ENCODE peak calls at places on chromosomes 6 and 20, in five cellular contexts. One of them, this sample, is unnamed.

GRCh38 chr6:109869398-109870165 is 108.5 kb upstream of the GPR6 start:
- DNase-seq in heart right ventricle: no peak
- DNase-seq in fibroblast of lung: peak
- DNase-seq in dorsolateral prefrontal cortex: peak
- DNase-seq in RWPE1: no peak
- DNase-seq in this sample: no peak

GRCh38 chr20:2101057-2101934 is at the start of gene STK35:
- DNase-seq in heart right ventricle: peak
- DNase-seq in fibroblast of lung: no peak
- DNase-seq in dorsolateral prefrontal cortex: no peak
- DNase-seq in RWPE1: peak
- DNase-seq in this sample: no peak

GRCh38 chr20:1938464-1939269 is 43.5 kb downstream of the SIRPA start:
- DNase-seq in heart right ventricle: no peak
- DNase-seq in fibroblast of lung: no peak
- DNase-seq in dorsolateral prefrontal cortex: no peak
- DNase-seq in RWPE1: no peak
- DNase-seq in this sample: no peak

GRCh38 chr6:11999245-11999644 is 12.9 kb upstream of the HIVEP1 start:
- DNase-seq in heart right ventricle: no peak
- DNase-seq in fibroblast of lung: peak
- DNase-seq in dorsolateral prefrontal cortex: no peak
- DNase-seq in RWPE1: no peak
- DNase-seq in this sample: no peak

GRCh38 chr6:169528755-169529154 is 173.1 kb downstream of the WDR27 start:
- DNase-seq in heart right ventricle: no peak
- DNase-seq in fibroblast of lung: no peak
- DNase-seq in dorsolateral prefrontal cortex: no peak
- DNase-seq in RWPE1: no peak
- DNase-seq in this sample: no peak

GRCh38 chr20:48639899-48640298 is 187.9 kb downstream of the PREX1 start:
- DNase-seq in heart right ventricle: no peak
- DNase-seq in fibroblast of lung: no peak
- DNase-seq in dorsolateral prefrontal cortex: no peak
- DNase-seq in RWPE1: no peak
- DNase-seq in this sample: no peak

GRCh38 chr20:21968486-21968885 is 263.0 kb downstream of the PAX1 start:
- DNase-seq in heart right ventricle: no peak
- DNase-seq in fibroblast of lung: no peak
- DNase-seq in dorsolateral prefrontal cortex: no peak
- DNase-seq in RWPE1: no peak
- DNase-seq in this sample: no peak

GRCh38 chr6:150145830-150146229 is 3.0 kb downstream of the PPP1R14C start:
- DNase-seq in heart right ventricle: no peak
- DNase-seq in fibroblast of lung: no peak
- DNase-seq in dorsolateral prefrontal cortex: no peak
- DNase-seq in RWPE1: peak
- DNase-seq in this sample: no peak

GRCh38 chr6:133958782-133959181 is 5.8 kb downstream of the TBPL1 start:
- DNase-seq in heart right ventricle: no peak
- DNase-seq in fibroblast of lung: no peak
- DNase-seq in dorsolateral prefrontal cortex: no peak
- DNase-seq in RWPE1: no peak
- DNase-seq in this sample: no peak

DNA sequence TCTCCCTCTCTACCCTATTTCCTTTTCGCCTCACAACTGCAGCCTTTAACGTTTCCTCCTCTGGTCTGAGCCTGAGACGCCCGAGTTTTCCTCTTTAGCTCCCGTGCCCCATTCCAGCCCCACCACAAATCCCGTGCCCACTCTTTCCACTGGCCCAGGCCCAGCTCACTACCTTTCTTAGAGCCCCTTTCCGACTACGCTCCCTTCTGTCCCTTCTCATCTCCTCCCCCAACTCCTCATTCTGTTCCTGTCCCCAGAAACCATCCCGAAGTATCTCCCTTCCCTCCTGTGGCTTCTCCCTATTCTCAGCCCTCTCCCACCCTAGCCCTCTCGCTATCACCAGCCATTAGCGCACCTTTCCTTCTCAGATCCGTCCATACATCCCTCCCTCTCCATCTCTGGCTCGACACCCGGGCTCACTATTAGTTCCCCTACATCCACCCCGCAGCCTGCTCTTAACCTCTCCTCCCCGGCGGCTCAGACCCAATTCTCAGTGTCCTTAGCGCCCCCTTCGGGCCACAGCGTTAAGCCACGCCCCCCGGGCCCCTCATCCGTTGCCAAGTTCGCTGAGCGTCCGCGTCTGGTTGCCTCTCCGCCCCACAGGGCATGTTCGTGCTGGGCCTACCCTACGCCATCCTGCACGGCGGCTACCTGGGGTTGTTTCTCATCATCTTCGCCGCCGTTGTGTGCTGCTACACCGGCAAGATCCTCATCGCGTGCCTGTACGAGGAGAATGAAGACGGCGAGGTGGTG is 2.7 kb downstream of the SLC32A1 start:
- DNase-seq in heart right ventricle: no peak
- DNase-seq in fibroblast of lung: peak
- DNase-seq in dorsolateral prefrontal cortex: peak
- DNase-seq in RWPE1: no peak
- DNase-seq in this sample: peak
- H3K27ac ChIP-seq in heart right ventricle: no peak
- H3K27ac ChIP-seq in fibroblast of lung: no peak
- H3K27ac ChIP-seq in dorsolateral prefrontal cortex: no peak
- H3K27ac ChIP-seq in RWPE1: no peak
- H3K27ac ChIP-seq in this sample: no peak

GRCh38 chr6:144023216-144023615 is 15.2 kb upstream of the PLAGL1 start:
- DNase-seq in heart right ventricle: no peak
- DNase-seq in fibroblast of lung: no peak
- DNase-seq in dorsolateral prefrontal cortex: no peak
- DNase-seq in RWPE1: no peak
- DNase-seq in this sample: no peak

GRCh38 chr6:144012534-144012933 is 4.5 kb upstream of the PLAGL1 start:
- DNase-seq in heart right ventricle: no peak
- DNase-seq in fibroblast of lung: no peak
- DNase-seq in dorsolateral prefrontal cortex: no peak
- DNase-seq in RWPE1: no peak
- DNase-seq in this sample: no peak

GRCh38 chr6:144013486-144013909 is 5.4 kb upstream of the PLAGL1 start:
- DNase-seq in heart right ventricle: peak
- DNase-seq in fibroblast of lung: peak
- DNase-seq in dorsolateral prefrontal cortex: peak
- DNase-seq in RWPE1: peak
- DNase-seq in this sample: peak

GRCh38 chr6:144019929-144020328 is 11.9 kb upstream of the PLAGL1 start:
- DNase-seq in heart right ventricle: no peak
- DNase-seq in fibroblast of lung: no peak
- DNase-seq in dorsolateral prefrontal cortex: no peak
- DNase-seq in RWPE1: no peak
- DNase-seq in this sample: no peak

DNA sequence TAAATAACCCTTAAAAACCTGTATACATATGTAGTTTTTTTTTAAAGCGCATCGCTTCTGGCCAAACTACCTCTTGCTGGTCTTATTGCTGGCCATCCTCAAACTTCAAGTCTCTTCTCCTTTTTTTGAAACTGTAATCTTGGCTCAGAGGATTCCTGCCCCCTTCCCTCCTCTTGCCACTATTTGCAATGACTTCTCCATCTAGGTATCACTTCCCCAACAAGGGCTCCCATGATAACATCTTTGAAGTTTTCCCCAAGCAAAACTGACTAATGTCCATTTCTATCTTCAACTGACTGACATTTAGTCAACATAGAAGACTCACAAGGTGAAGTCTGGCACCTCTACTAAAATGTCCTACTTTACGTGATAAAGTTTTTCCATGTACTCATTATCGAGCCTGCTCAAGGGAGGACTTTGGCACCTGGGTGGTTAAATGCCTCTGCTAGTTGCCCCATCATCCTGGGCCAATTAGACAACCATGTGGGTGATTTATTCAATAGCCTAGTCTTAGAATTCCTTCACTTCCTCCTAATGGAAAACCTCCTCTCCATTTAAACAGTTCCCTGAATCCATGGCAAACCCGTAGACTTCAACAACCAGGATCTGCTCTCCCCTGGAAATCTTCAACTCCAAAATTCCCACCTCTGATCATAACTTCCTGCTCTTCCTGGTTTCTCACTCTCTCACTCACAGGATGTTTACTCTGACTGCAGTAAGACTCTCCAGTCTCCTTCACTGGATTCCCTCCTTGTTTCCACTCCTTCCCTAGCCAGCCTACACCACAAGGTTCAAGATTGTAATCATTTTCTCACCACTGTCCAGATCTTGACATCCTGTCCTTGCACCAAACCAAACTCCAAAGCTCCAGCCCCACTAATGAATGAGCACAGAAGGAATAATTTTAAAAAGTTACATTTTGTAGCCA is 9.4 kb upstream of the PLAGL1 start:
- DNase-seq in heart right ventricle: no peak
- DNase-seq in fibroblast of lung: no peak
- DNase-seq in dorsolateral prefrontal cortex: no peak
- DNase-seq in RWPE1: no peak
- DNase-seq in this sample: no peak
- TF ChIP-seq CTCF in heart right ventricle: no peak
- TF ChIP-seq CTCF in fibroblast of lung: no peak
- TF ChIP-seq CTCF in dorsolateral prefrontal cortex: no peak
- TF ChIP-seq CTCF in RWPE1: no peak
- TF ChIP-seq CTCF in this sample: no peak

GRCh38 chr6:166253277-166254229 is 54.6 kb downstream of the PRR18 start:
- DNase-seq in heart right ventricle: no peak
- DNase-seq in fibroblast of lung: no peak
- DNase-seq in dorsolateral prefrontal cortex: no peak
- DNase-seq in RWPE1: peak
- DNase-seq in this sample: no peak
- H3K27ac ChIP-seq in heart right ventricle: no peak
- H3K27ac ChIP-seq in fibroblast of lung: no peak
- H3K27ac ChIP-seq in dorsolateral prefrontal cortex: no peak
- H3K27ac ChIP-seq in RWPE1: no peak
- H3K27ac ChIP-seq in this sample: no peak

GRCh38 chr6:161271343-161272019 is 2.4 kb downstream of the AGPAT4 start:
- DNase-seq in heart right ventricle: no peak
- DNase-seq in fibroblast of lung: no peak
- DNase-seq in dorsolateral prefrontal cortex: peak
- DNase-seq in RWPE1: no peak
- DNase-seq in this sample: no peak

GRCh38 chr6:161273356-161273751 is 507 bp downstream of the AGPAT4 start:
- DNase-seq in heart right ventricle: peak
- DNase-seq in fibroblast of lung: peak
- DNase-seq in dorsolateral prefrontal cortex: no peak
- DNase-seq in RWPE1: peak
- DNase-seq in this sample: peak

GRCh38 chr6:161274488-161274858 is 612 bp upstream of the AGPAT4 start:
- DNase-seq in heart right ventricle: no peak
- DNase-seq in fibroblast of lung: no peak
- DNase-seq in dorsolateral prefrontal cortex: no peak
- DNase-seq in RWPE1: no peak
- DNase-seq in this sample: no peak

GRCh38 chr6:161272600-161273355 is 1.1 kb downstream of the AGPAT4 start:
- DNase-seq in heart right ventricle: no peak
- DNase-seq in fibroblast of lung: peak
- DNase-seq in dorsolateral prefrontal cortex: no peak
- DNase-seq in RWPE1: peak
- DNase-seq in this sample: no peak

GRCh38 chr6:161273752-161274487 is at the start of gene AGPAT4:
- DNase-seq in heart right ventricle: no peak
- DNase-seq in fibroblast of lung: peak
- DNase-seq in dorsolateral prefrontal cortex: peak
- DNase-seq in RWPE1: peak
- DNase-seq in this sample: peak
- TF ChIP-seq CTCF in heart right ventricle: no peak
- TF ChIP-seq CTCF in fibroblast of lung: no peak
- TF ChIP-seq CTCF in dorsolateral prefrontal cortex: no peak
- TF ChIP-seq CTCF in RWPE1: no peak
- TF ChIP-seq CTCF in this sample: no peak

This sample was measured in CD4-positive, alpha-beta T cell.